ENCODE peak calls at places on chromosomes 16 and 17, in nine cellular contexts. S is stimulated activated CD8-positive, alpha-beta memory T cell treated with anti-CD3 and anti-CD28 coated beads, Interleukin-2, amount 100 ng/mL, for 48 hours; C is type B pancreatic cell; B is memory B cell; Y is fibroblast of mammary gland; Q is left cardiac atrium; L is heart right ventricle; D is thoracic aorta; A is HFFc6. M is an unnamed sample.

GRCh38 chr16:13348416-13348815 is 447.0 kb downstream of the SHISA9 start:
- DNase-seq in Q (no peak), B (no peak), Y (no peak), S (no peak), A (no peak), C (no peak), L (no peak), D (no peak), M (no peak)

GRCh38 chr17:21019976-21020575 is 22.7 kb downstream of the USP22 start:
- DNase-seq in L (no peak), B (peak; percentile 56), D (no peak), Y (peak; percentile 49), Q (no peak), C (no peak), S (no peak), A (peak; percentile 35), M (no peak)

GRCh38 chr17:62703776-62704380 is 76.4 kb downstream of the MRC2 start:
- DNase-seq in Q (peak; percentile 82), Y (peak; percentile 51), B (peak; percentile 68), D (no peak), L (peak; percentile 62), S (peak; percentile 60), A (peak; percentile 32), C (peak; percentile 88), M (peak; percentile 81)

GRCh38 chr16:23801387-23801786 is 34.4 kb upstream of the PRKCB start:
- DNase-seq in C (peak; percentile 75), A (peak; percentile 49), B (peak; percentile 74), S (peak; percentile 67), L (peak; percentile 66), Q (peak; percentile 75), Y (peak; percentile 58), D (peak; percentile 8), M (peak; percentile 65)

GRCh38 chr17:51540151-51540550 is 279.8 kb downstream of the UTP18 start:
- DNase-seq in S (no peak), Q (no peak), L (no peak), D (no peak), C (no peak), A (no peak), B (no peak), Y (no peak), M (no peak)

GRCh38 chr17:21199311-21199710 is 14.7 kb downstream of the TMEM11 start:
- DNase-seq in D (no peak), Y (peak; percentile 73), Q (no peak), L (no peak), C (no peak), S (no peak), A (peak; percentile 97), B (no peak), M (no peak)

GRCh38 chr17:44599298-44600175 is 42.3 kb downstream of the FZD2 start:
- DNase-seq in S (no peak), Y (peak; percentile 99), L (peak; percentile 42), C (no peak), Q (peak; percentile 68), A (peak; percentile 81), B (no peak), D (peak; percentile 78), M (no peak)

GRCh38 chr17:13051876-13052275 is 34.0 kb upstream of the ELAC2 start:
- DNase-seq in Y (no peak), A (no peak), C (no peak), B (no peak), L (no peak), D (no peak), S (no peak), Q (no peak), M (no peak)

GRCh38 chr17:77428020-77428781 is 287.4 kb downstream of the SEC14L1 start:
- DNase-seq in S (no peak), Y (no peak), Q (no peak), D (no peak), C (no peak), A (no peak), L (no peak), B (peak; percentile 52), M (peak; percentile 26)

GRCh38 chr17:6422654-6423241 is 12.2 kb downstream of the AIPL1 start:
- DNase-seq in A (no peak), D (no peak), B (no peak), L (no peak), C (no peak), S (no peak), Y (no peak), Q (no peak), M (no peak)

GRCh38 chr17:80031691-80032480 is 3.8 kb downstream of the TBC1D16 start:
- DNase-seq in Y (no peak), C (no peak), L (no peak), S (no peak), Q (no peak), D (no peak), B (no peak), A (no peak), M (no peak)

GRCh38 chr17:13374203-13375143 is 227.3 kb downstream of the HS3ST3A1 start:
- DNase-seq in A (no peak), S (no peak), C (no peak), L (no peak), B (no peak), D (no peak), Y (no peak), Q (no peak), M (no peak)

GRCh38 chr17:37743875-37744632 is 805 bp downstream of the HNF1B start:
- DNase-seq in A (no peak), L (no peak), Q (no peak), D (no peak), Y (no peak), S (no peak), C (no peak), B (peak; percentile 18), M (peak; percentile 46)

GRCh38 chr16:12260119-12260646 is 283.6 kb downstream of the SNX29 start:
- DNase-seq in L (no peak), A (no peak), Y (no peak), S (no peak), Q (no peak), D (no peak), B (no peak), C (no peak), M (no peak)

GRCh38 chr17:76204277-76204676 is 36.0 kb downstream of the RNF157 start:
- DNase-seq in B (no peak), Q (no peak), C (no peak), A (peak; percentile 81), S (no peak), Y (peak; percentile 85), L (no peak), D (no peak), M (no peak)

GRCh38 chr16:58582971-58583765 is 46.5 kb downstream of the CNOT1 start:
- DNase-seq in C (no peak), Q (peak; percentile 27), B (no peak), Y (no peak), S (no peak), D (no peak), L (no peak), A (no peak), M (no peak)

GRCh38 chr17:31581022-31581483 is 189.6 kb downstream of the RAB11FIP4 start:
- DNase-seq in A (peak; percentile 83), D (peak; percentile 64), S (no peak), L (peak; percentile 79), Q (peak; percentile 83), B (no peak), C (no peak), Y (peak; percentile 71), M (no peak)

GRCh38 chr17:73394523-73395450 is 83.0 kb upstream of the CDC42EP4 start:
- DNase-seq in Q (no peak), S (no peak), Y (no peak), A (no peak), B (no peak), C (no peak), D (no peak), L (no peak), M (no peak)

GRCh38 chr17:79626156-79626890 is 15.5 kb upstream of the RBFOX3 start:
- DNase-seq in C (peak; percentile 62), S (no peak), A (no peak), B (no peak), Y (no peak), D (no peak), L (peak; percentile 1), Q (peak; percentile 6), M (no peak)

GRCh38 chr17:40515491-40516041 is 14.1 kb upstream of the TNS4 start:
- DNase-seq in B (no peak), Y (no peak), D (no peak), L (no peak), C (no peak), A (no peak), Q (no peak), S (no peak), M (no peak)

GRCh38 chr16:30903002-30903401 is 6.6 kb downstream of the CTF1 start:
- DNase-seq in Q (no peak), L (no peak), D (no peak), S (no peak), Y (no peak), A (no peak), B (no peak), C (no peak), M (no peak)

M was measured in activated B cell treated with CpG ODN at 0.5 μM for 24 hours.